ENCODE peak calls at places on chromosomes 1 and 21, in nine cellular contexts. One of them, this sample, is unnamed. For H3K4me1 and H3K27me3, the result is how much of the 10 kb centered on the place peaks cover.

GRCh38 chr21:14583629-14584251 is 37.6 kb upstream of the SAMSN1 start:
- DNase-seq in CD8-positive, alpha-beta T cell: no peak
- DNase-seq in PC-3: no peak
- DNase-seq in heart left ventricle: no peak
- DNase-seq in transverse colon: no peak
- DNase-seq in pancreas: no peak
- DNase-seq in H9: no peak
- DNase-seq in left ventricle myocardium inferior: no peak
- DNase-seq in hepatocyte: no peak
- DNase-seq in this sample: no peak

GRCh38 chr1:41152622-41153044 is 89.5 kb downstream of the SCMH1 start:
- DNase-seq in hepatocyte: no peak
- DNase-seq in PC-3: peak
- DNase-seq in transverse colon: no peak
- DNase-seq in heart left ventricle: no peak
- DNase-seq in left ventricle myocardium inferior: no peak
- DNase-seq in H9: no peak
- DNase-seq in pancreas: no peak
- DNase-seq in CD8-positive, alpha-beta T cell: no peak
- DNase-seq in this sample: no peak

GRCh38 chr21:46066843-46067331 is 31.0 kb upstream of the COL6A2 start:
- DNase-seq in CD8-positive, alpha-beta T cell: peak
- DNase-seq in transverse colon: no peak
- DNase-seq in PC-3: no peak
- DNase-seq in left ventricle myocardium inferior: peak
- DNase-seq in pancreas: no peak
- DNase-seq in hepatocyte: no peak
- DNase-seq in H9: peak
- DNase-seq in heart left ventricle: peak
- DNase-seq in this sample: peak

GRCh38 chr21:45228171-45228641 is 59.5 kb downstream of the POFUT2 start:
- DNase-seq in CD8-positive, alpha-beta T cell: peak
- DNase-seq in left ventricle myocardium inferior: no peak
- DNase-seq in H9: no peak
- DNase-seq in pancreas: no peak
- DNase-seq in PC-3: peak
- DNase-seq in transverse colon: no peak
- DNase-seq in hepatocyte: peak
- DNase-seq in heart left ventricle: no peak
- DNase-seq in this sample: no peak

GRCh38 chr1:157482174-157482573 is 70.1 kb downstream of the FCRL5 start:
- DNase-seq in hepatocyte: no peak
- DNase-seq in CD8-positive, alpha-beta T cell: no peak
- DNase-seq in left ventricle myocardium inferior: no peak
- DNase-seq in pancreas: no peak
- DNase-seq in heart left ventricle: no peak
- DNase-seq in H9: no peak
- DNase-seq in PC-3: no peak
- DNase-seq in transverse colon: no peak
- DNase-seq in this sample: no peak

GRCh38 chr1:205525495-205526285 is 21.2 kb downstream of the CDK18 start:
- DNase-seq in hepatocyte: no peak
- DNase-seq in CD8-positive, alpha-beta T cell: no peak
- DNase-seq in left ventricle myocardium inferior: no peak
- DNase-seq in heart left ventricle: no peak
- DNase-seq in H9: no peak
- DNase-seq in transverse colon: no peak
- DNase-seq in PC-3: no peak
- DNase-seq in pancreas: no peak
- DNase-seq in this sample: no peak

GRCh38 chr21:16070207-16070651 is 340.4 kb downstream of the USP25 start:
- DNase-seq in CD8-positive, alpha-beta T cell: no peak
- DNase-seq in H9: no peak
- DNase-seq in transverse colon: no peak
- DNase-seq in left ventricle myocardium inferior: no peak
- DNase-seq in PC-3: peak
- DNase-seq in heart left ventricle: no peak
- DNase-seq in pancreas: no peak
- DNase-seq in hepatocyte: no peak
- DNase-seq in this sample: no peak

GRCh38 chr1:109769335-109770078 is 5.8 kb upstream of the EPS8L3 start:
- DNase-seq in hepatocyte: no peak
- DNase-seq in transverse colon: peak
- DNase-seq in left ventricle myocardium inferior: peak
- DNase-seq in heart left ventricle: peak
- DNase-seq in pancreas: no peak
- DNase-seq in PC-3: peak
- DNase-seq in CD8-positive, alpha-beta T cell: no peak
- DNase-seq in H9: no peak
- DNase-seq in this sample: no peak

GRCh38 chr1:47104816-47105215 is 32.4 kb upstream of the CYP4A22 start:
- DNase-seq in CD8-positive, alpha-beta T cell: no peak
- DNase-seq in pancreas: no peak
- DNase-seq in left ventricle myocardium inferior: no peak
- DNase-seq in transverse colon: no peak
- DNase-seq in H9: peak
- DNase-seq in heart left ventricle: no peak
- DNase-seq in PC-3: peak
- DNase-seq in hepatocyte: no peak
- DNase-seq in this sample: no peak

GRCh38 chr1:111127923-111128643 is 11.8 kb downstream of the DRAM2 start:
- DNase-seq in transverse colon: no peak
- DNase-seq in pancreas: no peak
- DNase-seq in H9: no peak
- DNase-seq in PC-3: no peak
- DNase-seq in hepatocyte: no peak
- DNase-seq in left ventricle myocardium inferior: no peak
- DNase-seq in CD8-positive, alpha-beta T cell: no peak
- DNase-seq in heart left ventricle: no peak
- DNase-seq in this sample: no peak

GRCh38 chr1:20603473-20604464 is 14.9 kb downstream of the CDA start:
- DNase-seq in CD8-positive, alpha-beta T cell: no peak
- DNase-seq in PC-3: peak
- DNase-seq in left ventricle myocardium inferior: no peak
- DNase-seq in transverse colon: no peak
- DNase-seq in H9: no peak
- DNase-seq in heart left ventricle: no peak
- DNase-seq in pancreas: no peak
- DNase-seq in hepatocyte: peak
- DNase-seq in this sample: no peak

GRCh38 chr1:116194592-116194991 is 83.4 kb downstream of the MAB21L3 start:
- DNase-seq in PC-3: no peak
- DNase-seq in H9: no peak
- DNase-seq in pancreas: no peak
- DNase-seq in left ventricle myocardium inferior: no peak
- DNase-seq in CD8-positive, alpha-beta T cell: no peak
- DNase-seq in heart left ventricle: no peak
- DNase-seq in transverse colon: no peak
- DNase-seq in hepatocyte: no peak
- DNase-seq in this sample: no peak

GRCh38 chr1:58441699-58442098 is 104.8 kb downstream of the OMA1 start:
- DNase-seq in left ventricle myocardium inferior: no peak
- DNase-seq in PC-3: no peak
- DNase-seq in transverse colon: no peak
- DNase-seq in H9: no peak
- DNase-seq in CD8-positive, alpha-beta T cell: no peak
- DNase-seq in heart left ventricle: no peak
- DNase-seq in pancreas: no peak
- DNase-seq in hepatocyte: no peak
- DNase-seq in this sample: no peak

GRCh38 chr1:23357112-23357908 is 12.3 kb downstream of the ZNF436 start:
- DNase-seq in PC-3: no peak
- DNase-seq in CD8-positive, alpha-beta T cell: no peak
- DNase-seq in left ventricle myocardium inferior: no peak
- DNase-seq in heart left ventricle: no peak
- DNase-seq in H9: peak
- DNase-seq in transverse colon: no peak
- DNase-seq in hepatocyte: no peak
- DNase-seq in pancreas: no peak
- DNase-seq in this sample: no peak

GRCh38 chr1:18319099-18319498 is 161.6 kb upstream of the KLHDC7A start:
- DNase-seq in CD8-positive, alpha-beta T cell: no peak
- DNase-seq in transverse colon: no peak
- DNase-seq in left ventricle myocardium inferior: no peak
- DNase-seq in hepatocyte: no peak
- DNase-seq in H9: no peak
- DNase-seq in heart left ventricle: no peak
- DNase-seq in PC-3: no peak
- DNase-seq in pancreas: no peak
- DNase-seq in this sample: no peak

GRCh38 chr1:172642970-172643369 is 15.9 kb upstream of the FASLG start:
- DNase-seq in left ventricle myocardium inferior: no peak
- DNase-seq in H9: no peak
- DNase-seq in transverse colon: no peak
- DNase-seq in pancreas: peak
- DNase-seq in heart left ventricle: no peak
- DNase-seq in hepatocyte: no peak
- DNase-seq in PC-3: peak
- DNase-seq in CD8-positive, alpha-beta T cell: no peak
- DNase-seq in this sample: no peak

GRCh38 chr1:239952348-239953307 is 139.1 kb upstream of the FMN2 start:
- DNase-seq in hepatocyte: no peak
- DNase-seq in PC-3: peak
- DNase-seq in left ventricle myocardium inferior: no peak
- DNase-seq in heart left ventricle: no peak
- DNase-seq in pancreas: no peak
- DNase-seq in H9: peak
- DNase-seq in CD8-positive, alpha-beta T cell: no peak
- DNase-seq in transverse colon: no peak
- DNase-seq in this sample: no peak

GRCh38 chr1:209759829-209760359 is 4.0 kb downstream of the TRAF3IP3 start:
- DNase-seq in PC-3: no peak
- DNase-seq in H9: no peak
- DNase-seq in heart left ventricle: no peak
- DNase-seq in CD8-positive, alpha-beta T cell: no peak
- DNase-seq in hepatocyte: no peak
- DNase-seq in left ventricle myocardium inferior: no peak
- DNase-seq in transverse colon: no peak
- DNase-seq in pancreas: no peak
- DNase-seq in this sample: no peak

GRCh38 chr1:209755926-209756607 is at the start of gene TRAF3IP3:
- DNase-seq in CD8-positive, alpha-beta T cell: peak
- DNase-seq in hepatocyte: no peak
- DNase-seq in left ventricle myocardium inferior: no peak
- DNase-seq in pancreas: no peak
- DNase-seq in H9: no peak
- DNase-seq in PC-3: no peak
- DNase-seq in heart left ventricle: no peak
- DNase-seq in transverse colon: peak
- DNase-seq in this sample: peak

GRCh38 chr1:209758360-209758759 is 2.5 kb downstream of the TRAF3IP3 start:
- DNase-seq in PC-3: no peak
- DNase-seq in CD8-positive, alpha-beta T cell: no peak
- DNase-seq in transverse colon: no peak
- DNase-seq in heart left ventricle: no peak
- DNase-seq in pancreas: no peak
- DNase-seq in hepatocyte: no peak
- DNase-seq in H9: no peak
- DNase-seq in left ventricle myocardium inferior: no peak
- DNase-seq in this sample: no peak

GRCh38 chr1:209761021-209761635 is 5.3 kb downstream of the TRAF3IP3 start:
- DNase-seq in transverse colon: no peak
- DNase-seq in H9: no peak
- DNase-seq in left ventricle myocardium inferior: no peak
- DNase-seq in hepatocyte: no peak
- DNase-seq in pancreas: no peak
- DNase-seq in PC-3: no peak
- DNase-seq in heart left ventricle: no peak
- DNase-seq in CD8-positive, alpha-beta T cell: no peak
- DNase-seq in this sample: no peak

GRCh38 chr1:209756608-209757445 is 974 bp downstream of the TRAF3IP3 start:
- DNase-seq in CD8-positive, alpha-beta T cell: peak
- DNase-seq in transverse colon: peak
- DNase-seq in pancreas: no peak
- DNase-seq in PC-3: no peak
- DNase-seq in left ventricle myocardium inferior: no peak
- DNase-seq in H9: no peak
- DNase-seq in hepatocyte: no peak
- DNase-seq in heart left ventricle: peak
- DNase-seq in this sample: peak
- H3K4me1 ChIP-seq in CD8-positive, alpha-beta T cell: half or more
- H3K4me1 ChIP-seq in transverse colon: under half
- H3K4me1 ChIP-seq in pancreas: under half
- H3K4me1 ChIP-seq in PC-3: under half
- H3K4me1 ChIP-seq in left ventricle myocardium inferior: under half
- H3K4me1 ChIP-seq in H9: under half
- H3K4me1 ChIP-seq in hepatocyte: under half
- H3K4me1 ChIP-seq in heart left ventricle: under half
- H3K4me1 ChIP-seq in this sample: under half

GRCh38 chr1:44707959-44708831 is 22.8 kb downstream of the RNU5D-1 start:
- DNase-seq in transverse colon: no peak
- DNase-seq in CD8-positive, alpha-beta T cell: peak
- DNase-seq in pancreas: no peak
- DNase-seq in PC-3: peak
- DNase-seq in heart left ventricle: no peak
- DNase-seq in hepatocyte: peak
- DNase-seq in H9: peak
- DNase-seq in left ventricle myocardium inferior: no peak
- DNase-seq in this sample: no peak
- TF ChIP-seq CTCF in transverse colon: peak
- TF ChIP-seq CTCF in CD8-positive, alpha-beta T cell: peak
- TF ChIP-seq CTCF in pancreas: peak
- TF ChIP-seq CTCF in PC-3: peak
- TF ChIP-seq CTCF in heart left ventricle: peak
- TF ChIP-seq CTCF in hepatocyte: peak
- TF ChIP-seq CTCF in H9: peak
- TF ChIP-seq CTCF in left ventricle myocardium inferior: peak
- TF ChIP-seq CTCF in this sample: peak

GRCh38 chr21:41707231-41707988 is 59.4 kb downstream of the RIPK4 start:
- DNase-seq in left ventricle myocardium inferior: no peak
- DNase-seq in pancreas: no peak
- DNase-seq in PC-3: peak
- DNase-seq in CD8-positive, alpha-beta T cell: no peak
- DNase-seq in transverse colon: no peak
- DNase-seq in H9: no peak
- DNase-seq in hepatocyte: peak
- DNase-seq in heart left ventricle: no peak
- DNase-seq in this sample: no peak
- H3K27me3 ChIP-seq in left ventricle myocardium inferior: half or more
- H3K27me3 ChIP-seq in pancreas: under half
- H3K27me3 ChIP-seq in PC-3: under half
- H3K27me3 ChIP-seq in CD8-positive, alpha-beta T cell: under half
- H3K27me3 ChIP-seq in transverse colon: under half
- H3K27me3 ChIP-seq in H9: under half
- H3K27me3 ChIP-seq in hepatocyte: under half
- H3K27me3 ChIP-seq in heart left ventricle: under half
- H3K27me3 ChIP-seq in this sample: under half

GRCh38 chr1:31576743-31577455 is 584 bp downstream of the TINAGL1 start:
- DNase-seq in CD8-positive, alpha-beta T cell: no peak
- DNase-seq in H9: no peak
- DNase-seq in heart left ventricle: peak
- DNase-seq in left ventricle myocardium inferior: no peak
- DNase-seq in pancreas: no peak
- DNase-seq in hepatocyte: no peak
- DNase-seq in PC-3: no peak
- DNase-seq in transverse colon: no peak
- DNase-seq in this sample: peak
- H3K4me1 ChIP-seq in CD8-positive, alpha-beta T cell: under half
- H3K4me1 ChIP-seq in H9: under half
- H3K4me1 ChIP-seq in heart left ventricle: half or more
- H3K4me1 ChIP-seq in left ventricle myocardium inferior: half or more
- H3K4me1 ChIP-seq in pancreas: under half
- H3K4me1 ChIP-seq in hepatocyte: half or more
- H3K4me1 ChIP-seq in PC-3: half or more
- H3K4me1 ChIP-seq in transverse colon: half or more
- H3K4me1 ChIP-seq in this sample: under half